ENCODE peak calls at places on chromosomes 7 and 10, in eight cellular contexts. U, E, S, W, N, A, L and G are unnamed samples.

GRCh38 chr10:49616421-49617230 is 2.8 kb downstream of the CHAT start:
- DNase-seq in N (no peak), L (peak), U (no peak), W (no peak), A (no peak), E (no peak), S (no peak), G (peak)

GRCh38 chr10:119859422-119860258 is 13.0 kb downstream of the MCMBP start:
- DNase-seq in S (peak), U (no peak), N (no peak), L (no peak), E (peak), W (peak), A (no peak), G (no peak)

GRCh38 chr7:86469680-86470295 is 173.9 kb upstream of the GRM3 start:
- DNase-seq in A (no peak), S (peak), W (peak), N (peak), L (peak), E (peak), U (no peak), G (no peak)

GRCh38 chr10:79104264-79104954 is 35.6 kb downstream of the ZMIZ1 start:
- DNase-seq in E (peak), U (no peak), A (peak), S (no peak), L (no peak), N (no peak), W (no peak), G (no peak)

GRCh38 chr10:124125305-124126116 is 32.1 kb upstream of the CHST15 start:
- DNase-seq in U (no peak), S (peak), N (no peak), W (peak), E (peak), A (no peak), L (peak), G (no peak)

GRCh38 chr7:125727215-125727614 is 797.6 kb upstream of the POT1 start:
- DNase-seq in N (no peak), W (no peak), U (no peak), S (no peak), A (no peak), E (no peak), L (no peak), G (no peak)

GRCh38 chr7:14759785-14760184 is 142.8 kb downstream of the DGKB start:
- DNase-seq in S (no peak), N (no peak), W (no peak), U (no peak), A (no peak), E (no peak), L (no peak), G (no peak)

GRCh38 chr7:142542938-142543337 is 206.3 kb upstream of the PRSS1 start:
- DNase-seq in A (no peak), E (peak), N (no peak), W (no peak), L (no peak), S (no peak), U (no peak), G (no peak)

GRCh38 chr10:77773631-77774426 is 136.2 kb upstream of the KCNMA1 start:
- DNase-seq in N (no peak), E (no peak), L (no peak), S (no peak), U (no peak), A (no peak), W (no peak), G (no peak)

GRCh38 chr7:34128762-34129161 is 223.4 kb downstream of the BMPER start:
- DNase-seq in N (no peak), U (no peak), S (no peak), A (no peak), W (no peak), L (no peak), E (peak), G (no peak)

GRCh38 chr10:13809447-13809846 is 222.7 kb downstream of the PRPF18 start:
- DNase-seq in S (no peak), E (no peak), A (no peak), U (no peak), N (no peak), L (peak), W (peak), G (no peak)

GRCh38 chr7:2031496-2031895 is 201.2 kb downstream of the MAD1L1 start:
- DNase-seq in N (no peak), L (no peak), U (no peak), W (no peak), S (no peak), A (no peak), E (no peak), G (peak)

GRCh38 chr7:135962802-135963201 is 14.4 kb downstream of the MTPN start:
- DNase-seq in N (no peak), E (no peak), L (no peak), S (no peak), A (no peak), U (no peak), W (no peak), G (no peak)

GRCh38 chr10:33612551-33612950 is 278.1 kb upstream of the NRP1 start:
- DNase-seq in S (no peak), E (peak), N (no peak), L (no peak), U (no peak), A (no peak), W (no peak), G (no peak)

GRCh38 chr10:44566786-44567185 is 181.9 kb upstream of the CXCL12 start:
- DNase-seq in E (no peak), L (no peak), N (no peak), S (no peak), U (no peak), A (no peak), W (no peak), G (no peak)

GRCh38 chr7:98229991-98230745 is 18.9 kb downstream of the BHLHA15 start:
- DNase-seq in A (no peak), U (no peak), E (no peak), L (no peak), N (no peak), W (no peak), S (no peak), G (no peak)

GRCh38 chr7:43438897-43439479 is 143.9 kb upstream of the STK17A start:
- DNase-seq in U (no peak), E (no peak), S (no peak), L (no peak), A (no peak), N (no peak), W (no peak), G (no peak)

GRCh38 chr10:114541081-114541833 is 116.8 kb downstream of the ABLIM1 start:
- DNase-seq in W (no peak), S (no peak), U (peak), L (no peak), A (peak), E (peak), N (no peak), G (no peak)

GRCh38 chr10:11191673-11192072 is 174.0 kb downstream of the CELF2 start:
- DNase-seq in A (no peak), U (no peak), S (no peak), L (no peak), E (no peak), W (no peak), N (no peak), G (no peak)

GRCh38 chr10:46297406-46298204 is 10.8 kb downstream of the ANTXRL start:
- DNase-seq in U (no peak), W (no peak), S (no peak), L (peak), N (no peak), A (no peak), E (no peak), G (no peak)

GRCh38 chr10:81918766-81919165 is 43.8 kb downstream of the NRG3 start:
- DNase-seq in L (no peak), N (no peak), U (no peak), S (no peak), A (no peak), E (no peak), W (no peak), G (no peak)

GRCh38 chr7:81744389-81744788 is 25.5 kb downstream of the HGF start:
- DNase-seq in E (no peak), A (no peak), W (no peak), U (no peak), S (no peak), L (no peak), N (no peak), G (no peak)

GRCh38 chr7:2171855-2172254 is 60.9 kb downstream of the MAD1L1 start:
- DNase-seq in S (no peak), L (no peak), U (no peak), W (no peak), E (no peak), A (no peak), N (no peak), G (no peak)

GRCh38 chr7:90980545-90980944 is 283.7 kb upstream of the FZD1 start:
- DNase-seq in S (no peak), E (no peak), N (no peak), L (no peak), U (no peak), A (no peak), W (no peak), G (no peak)

GRCh38 chr7:6438427-6438826 is 9.3 kb downstream of the DAGLB start:
- DNase-seq in E (no peak), U (no peak), L (no peak), W (no peak), A (no peak), N (no peak), S (no peak), G (no peak)

GRCh38 chr10:130558778-130559177 is 422.6 kb downstream of the GLRX3 start:
- DNase-seq in W (no peak), E (no peak), L (peak), S (no peak), N (no peak), U (no peak), A (no peak), G (no peak)

GRCh38 chr10:1253476-1254353 is 197.5 kb downstream of the WDR37 start:
- DNase-seq in W (no peak), E (no peak), U (no peak), S (no peak), N (no peak), A (no peak), L (no peak), G (no peak)

GRCh38 chr10:101587725-101588614 is at the start of the genes DPCD and POLL:
- DNase-seq in N (peak), L (peak), S (peak), W (peak), U (peak), E (peak), A (peak), G (peak)

GRCh38 chr7:45978010-45978681 is 57.1 kb upstream of the IGFBP3 start:
- DNase-seq in U (no peak), N (peak), W (peak), E (peak), S (peak), A (no peak), L (peak), G (no peak)

GRCh38 chr7:81004098-81004497 is 85.2 kb upstream of the SEMA3C start:
- DNase-seq in S (no peak), A (no peak), U (no peak), L (no peak), N (no peak), E (peak), W (no peak), G (no peak)

GRCh38 chr7:30142710-30143109 is 7.9 kb downstream of the MTURN start:
- DNase-seq in W (no peak), S (peak), U (no peak), N (peak), L (no peak), A (no peak), E (peak), G (no peak)

GRCh38 chr7:29881724-29882123 is 75.4 kb downstream of the WIPF3 start:
- DNase-seq in S (no peak), L (peak), W (peak), N (no peak), U (no peak), E (no peak), A (no peak), G (no peak)

GRCh38 chr10:43264324-43264986 is 2.4 kb downstream of the RASGEF1A start:
- DNase-seq in S (no peak), U (no peak), E (no peak), W (no peak), N (no peak), A (peak), L (no peak), G (no peak)
- TF ChIP-seq CTCF in S (no peak), U (no peak), E (no peak), W (no peak), N (no peak), A (no peak), L (no peak), G (no peak)

DNA sequence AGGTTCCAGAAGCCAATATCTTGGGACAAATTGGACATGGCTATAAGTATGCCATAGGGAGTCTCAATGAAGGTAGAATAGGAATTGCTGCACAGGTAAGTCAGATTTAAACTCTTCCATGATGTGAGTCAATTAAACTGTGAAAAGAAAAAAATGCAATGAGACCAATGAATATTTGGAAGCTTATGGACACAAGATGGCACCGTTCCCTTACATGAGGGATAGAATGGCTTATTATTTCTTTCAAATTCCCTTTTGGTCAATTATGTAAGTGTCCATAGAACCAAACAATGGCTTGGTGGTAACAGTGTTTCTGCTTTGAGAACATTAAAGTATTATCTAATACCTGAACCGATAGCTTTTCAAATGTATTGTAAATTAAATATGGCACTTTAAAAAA is 35.6 kb downstream of the ACADSB start:
- DNase-seq in U (no peak), S (peak), E (no peak), A (no peak), W (no peak), L (no peak), N (no peak), G (no peak)
- TF ChIP-seq CTCF in U (no peak), S (peak), E (no peak), A (no peak), W (peak), L (peak), N (peak), G (no peak)

DNA sequence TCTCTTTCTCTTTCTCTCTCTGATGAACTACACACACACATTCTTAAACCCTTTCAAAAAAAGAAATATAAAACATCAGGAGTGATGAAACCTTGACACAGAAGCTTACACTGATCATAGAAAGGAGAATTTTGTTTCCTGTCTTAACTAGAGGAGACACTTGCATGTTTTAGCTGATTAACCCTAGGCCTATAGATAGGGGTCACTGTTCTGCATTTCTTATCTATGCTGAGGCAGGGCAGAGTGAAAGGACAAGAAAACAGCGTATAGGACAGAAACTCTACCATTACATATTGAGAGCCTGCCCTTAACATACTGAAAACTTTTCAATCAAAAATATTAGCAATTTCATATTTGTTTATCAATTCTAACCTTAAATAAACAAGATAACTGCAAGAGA is 680.6 kb upstream of the MBL2 start:
- DNase-seq in U (no peak), E (no peak), N (no peak), W (peak), S (no peak), L (no peak), A (no peak), G (no peak)
- TF ChIP-seq CTCF in U (no peak), E (no peak), N (no peak), W (peak), S (no peak), L (peak), A (no peak), G (no peak)

GRCh38 chr7:37833818-37834146 is 14.6 kb upstream of the NME8 start:
- DNase-seq in W (no peak), S (no peak), L (no peak), A (no peak), N (no peak), E (no peak), U (no peak), G (no peak)
- TF ChIP-seq CTCF in W (no peak), S (no peak), L (peak), A (no peak), N (no peak), E (no peak), U (peak), G (peak)

DNA sequence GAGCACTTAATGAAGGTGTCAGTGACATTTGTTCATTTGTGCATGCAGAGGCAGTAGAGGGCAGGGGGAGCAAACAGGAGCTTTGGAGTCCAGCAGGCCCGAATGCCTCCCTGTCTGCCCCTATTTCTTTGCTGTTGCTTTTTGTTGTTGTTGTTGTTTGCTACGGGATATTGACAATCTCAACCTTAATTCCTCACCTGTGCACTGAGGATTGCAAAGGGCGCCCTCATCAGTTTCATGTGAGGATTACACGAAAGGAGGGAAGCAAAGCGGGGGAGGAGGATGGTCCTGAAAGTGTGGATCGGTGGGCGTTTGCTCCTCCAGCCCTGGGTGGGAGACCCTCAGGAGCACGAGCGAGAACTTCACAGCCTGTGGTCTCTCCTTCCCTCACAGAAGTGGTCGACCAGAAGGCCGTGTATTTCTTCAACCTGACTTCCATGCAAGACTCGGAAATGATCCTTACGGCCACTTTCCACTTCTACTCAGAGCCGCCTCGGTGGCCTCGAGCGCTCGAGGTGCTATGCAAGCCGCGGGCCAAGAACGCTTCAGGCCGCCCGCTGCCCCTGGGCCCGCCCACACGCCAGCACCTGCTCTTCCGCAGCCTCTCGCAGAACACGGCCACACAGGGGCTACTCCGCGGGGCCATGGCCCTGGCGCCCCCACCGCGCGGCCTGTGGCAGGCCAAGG is 9.5 kb downstream of the GDF10 start:
- DNase-seq in W (peak), A (no peak), L (peak), S (no peak), N (no peak), U (no peak), E (no peak), G (no peak)
- TF ChIP-seq CTCF in W (peak), A (no peak), L (peak), S (peak), N (peak), U (no peak), E (peak), G (peak)

DNA sequence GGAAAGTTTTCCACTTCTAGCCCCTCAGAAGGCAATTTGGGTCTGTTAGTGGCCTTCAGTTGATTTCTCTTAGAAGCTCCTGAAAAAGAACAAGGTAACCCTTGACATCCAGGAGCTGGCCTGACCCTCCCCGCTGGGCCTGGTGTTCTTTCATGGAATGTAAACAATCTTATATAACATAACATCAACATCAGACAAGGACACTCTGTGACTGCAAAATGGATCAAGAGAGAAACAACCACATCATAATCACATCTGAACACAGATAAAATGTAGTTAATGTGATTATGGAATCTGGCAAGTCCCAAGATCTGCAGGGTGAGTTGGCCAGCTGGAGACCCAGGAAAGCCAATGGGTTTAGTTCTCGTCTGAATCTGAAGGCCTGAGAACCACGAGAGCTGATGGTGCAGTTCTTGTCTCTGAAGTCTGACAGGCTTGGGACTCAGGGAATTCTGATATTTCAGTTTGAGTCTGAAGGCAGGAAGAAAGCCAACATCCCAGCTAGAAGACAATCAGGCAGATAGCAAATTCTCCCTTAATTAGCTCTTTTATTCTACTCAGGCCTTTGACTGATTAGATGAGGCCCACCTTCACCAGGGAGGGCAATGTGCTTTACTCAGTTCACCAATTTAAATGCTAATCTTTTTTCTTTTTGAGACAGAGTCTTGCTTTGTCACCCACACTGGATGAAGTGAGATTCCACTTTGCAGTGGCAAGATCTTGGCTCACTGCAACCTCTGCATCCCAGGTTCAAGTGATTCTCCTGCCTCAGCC is 91.4 kb upstream of the NAMPT start:
- DNase-seq in A (no peak), U (no peak), E (no peak), W (no peak), N (no peak), S (no peak), L (no peak), G (no peak)
- TF ChIP-seq CTCF in A (no peak), U (no peak), E (no peak), W (no peak), N (no peak), S (no peak), L (no peak), G (no peak)

GRCh38 chr10:43036581-43037428 is 40.1 kb upstream of the RET start:
- DNase-seq in S (no peak), N (no peak), A (no peak), L (no peak), U (no peak), W (no peak), E (no peak), G (no peak)
- TF ChIP-seq CTCF in S (no peak), N (no peak), A (no peak), L (no peak), U (no peak), W (no peak), E (no peak), G (no peak)